ENCODE peak calls at places on chromosomes 13 and 19, in five cellular contexts. One of them, this sample, is unnamed.

GRCh38 chr19:56750658-56751057 is 79.1 kb upstream of the ZNF835 start:
- DNase-seq in HTR-8/SVneo: no peak
- DNase-seq in stimulated activated CD4-positive, alpha-beta T cell treated with anti-CD3 and anti-CD28 coated beads, Interleukin-4, amount 100 ng/mL, for 48 hours: no peak
- DNase-seq in progenitor cell of endocrine pancreas: no peak
- DNase-seq in stimulated activated effector memory CD8-positive, alpha-beta T cell treated with anti-CD3 and anti-CD28 coated beads, Interleukin-12 subunit alpha, Interleukin-12 subunit beta, amount 100 ng/mL, for 72 hours: no peak
- DNase-seq in this sample: no peak

GRCh38 chr13:44259045-44260042 is 114.3 kb upstream of the SERP2 start:
- DNase-seq in stimulated activated CD4-positive, alpha-beta T cell treated with anti-CD3 and anti-CD28 coated beads, Interleukin-4, amount 100 ng/mL, for 48 hours: peak
- DNase-seq in stimulated activated effector memory CD8-positive, alpha-beta T cell treated with anti-CD3 and anti-CD28 coated beads, Interleukin-12 subunit alpha, Interleukin-12 subunit beta, amount 100 ng/mL, for 72 hours: peak
- DNase-seq in HTR-8/SVneo: no peak
- DNase-seq in progenitor cell of endocrine pancreas: no peak
- DNase-seq in this sample: peak

GRCh38 chr19:16462757-16463250 is 9.0 kb downstream of the EPS15L1 start:
- DNase-seq in HTR-8/SVneo: no peak
- DNase-seq in progenitor cell of endocrine pancreas: no peak
- DNase-seq in stimulated activated effector memory CD8-positive, alpha-beta T cell treated with anti-CD3 and anti-CD28 coated beads, Interleukin-12 subunit alpha, Interleukin-12 subunit beta, amount 100 ng/mL, for 72 hours: no peak
- DNase-seq in stimulated activated CD4-positive, alpha-beta T cell treated with anti-CD3 and anti-CD28 coated beads, Interleukin-4, amount 100 ng/mL, for 48 hours: no peak
- DNase-seq in this sample: no peak

GRCh38 chr13:75876371-75877050 is 240.4 kb downstream of the LMO7 start:
- DNase-seq in stimulated activated CD4-positive, alpha-beta T cell treated with anti-CD3 and anti-CD28 coated beads, Interleukin-4, amount 100 ng/mL, for 48 hours: peak
- DNase-seq in HTR-8/SVneo: peak
- DNase-seq in stimulated activated effector memory CD8-positive, alpha-beta T cell treated with anti-CD3 and anti-CD28 coated beads, Interleukin-12 subunit alpha, Interleukin-12 subunit beta, amount 100 ng/mL, for 72 hours: peak
- DNase-seq in progenitor cell of endocrine pancreas: peak
- DNase-seq in this sample: peak

GRCh38 chr19:55526216-55527196 is 10.4 kb downstream of the SBK2 start:
- DNase-seq in stimulated activated effector memory CD8-positive, alpha-beta T cell treated with anti-CD3 and anti-CD28 coated beads, Interleukin-12 subunit alpha, Interleukin-12 subunit beta, amount 100 ng/mL, for 72 hours: no peak
- DNase-seq in stimulated activated CD4-positive, alpha-beta T cell treated with anti-CD3 and anti-CD28 coated beads, Interleukin-4, amount 100 ng/mL, for 48 hours: no peak
- DNase-seq in progenitor cell of endocrine pancreas: no peak
- DNase-seq in HTR-8/SVneo: no peak
- DNase-seq in this sample: no peak

GRCh38 chr13:95226476-95226875 is 74.8 kb downstream of the ABCC4 start:
- DNase-seq in progenitor cell of endocrine pancreas: no peak
- DNase-seq in HTR-8/SVneo: no peak
- DNase-seq in stimulated activated CD4-positive, alpha-beta T cell treated with anti-CD3 and anti-CD28 coated beads, Interleukin-4, amount 100 ng/mL, for 48 hours: no peak
- DNase-seq in stimulated activated effector memory CD8-positive, alpha-beta T cell treated with anti-CD3 and anti-CD28 coated beads, Interleukin-12 subunit alpha, Interleukin-12 subunit beta, amount 100 ng/mL, for 72 hours: no peak
- DNase-seq in this sample: peak

GRCh38 chr19:3129112-3129511 is 6.7 kb upstream of the GNA15 start:
- DNase-seq in HTR-8/SVneo: no peak
- DNase-seq in progenitor cell of endocrine pancreas: no peak
- DNase-seq in stimulated activated CD4-positive, alpha-beta T cell treated with anti-CD3 and anti-CD28 coated beads, Interleukin-4, amount 100 ng/mL, for 48 hours: no peak
- DNase-seq in stimulated activated effector memory CD8-positive, alpha-beta T cell treated with anti-CD3 and anti-CD28 coated beads, Interleukin-12 subunit alpha, Interleukin-12 subunit beta, amount 100 ng/mL, for 72 hours: no peak
- DNase-seq in this sample: no peak

GRCh38 chr19:30227661-30228112 is 144.5 kb upstream of the ZNF536 start:
- DNase-seq in stimulated activated effector memory CD8-positive, alpha-beta T cell treated with anti-CD3 and anti-CD28 coated beads, Interleukin-12 subunit alpha, Interleukin-12 subunit beta, amount 100 ng/mL, for 72 hours: peak
- DNase-seq in progenitor cell of endocrine pancreas: peak
- DNase-seq in HTR-8/SVneo: peak
- DNase-seq in stimulated activated CD4-positive, alpha-beta T cell treated with anti-CD3 and anti-CD28 coated beads, Interleukin-4, amount 100 ng/mL, for 48 hours: peak
- DNase-seq in this sample: peak

GRCh38 chr19:16039545-16039944 is 36.8 kb upstream of the TPM4 start:
- DNase-seq in HTR-8/SVneo: no peak
- DNase-seq in stimulated activated effector memory CD8-positive, alpha-beta T cell treated with anti-CD3 and anti-CD28 coated beads, Interleukin-12 subunit alpha, Interleukin-12 subunit beta, amount 100 ng/mL, for 72 hours: no peak
- DNase-seq in progenitor cell of endocrine pancreas: no peak
- DNase-seq in stimulated activated CD4-positive, alpha-beta T cell treated with anti-CD3 and anti-CD28 coated beads, Interleukin-4, amount 100 ng/mL, for 48 hours: no peak
- DNase-seq in this sample: no peak

GRCh38 chr13:19661561-19661960 is 28.1 kb downstream of the MPHOSPH8 start:
- DNase-seq in progenitor cell of endocrine pancreas: no peak
- DNase-seq in stimulated activated effector memory CD8-positive, alpha-beta T cell treated with anti-CD3 and anti-CD28 coated beads, Interleukin-12 subunit alpha, Interleukin-12 subunit beta, amount 100 ng/mL, for 72 hours: no peak
- DNase-seq in HTR-8/SVneo: no peak
- DNase-seq in stimulated activated CD4-positive, alpha-beta T cell treated with anti-CD3 and anti-CD28 coated beads, Interleukin-4, amount 100 ng/mL, for 48 hours: no peak
- DNase-seq in this sample: no peak

GRCh38 chr13:43229506-43229905 is 206.1 kb downstream of the DNAJC15 start:
- DNase-seq in progenitor cell of endocrine pancreas: no peak
- DNase-seq in stimulated activated CD4-positive, alpha-beta T cell treated with anti-CD3 and anti-CD28 coated beads, Interleukin-4, amount 100 ng/mL, for 48 hours: no peak
- DNase-seq in stimulated activated effector memory CD8-positive, alpha-beta T cell treated with anti-CD3 and anti-CD28 coated beads, Interleukin-12 subunit alpha, Interleukin-12 subunit beta, amount 100 ng/mL, for 72 hours: no peak
- DNase-seq in HTR-8/SVneo: no peak
- DNase-seq in this sample: no peak

GRCh38 chr19:13526552-13526951 is 20.3 kb upstream of the CACNA1A start:
- DNase-seq in progenitor cell of endocrine pancreas: no peak
- DNase-seq in HTR-8/SVneo: no peak
- DNase-seq in stimulated activated CD4-positive, alpha-beta T cell treated with anti-CD3 and anti-CD28 coated beads, Interleukin-4, amount 100 ng/mL, for 48 hours: peak
- DNase-seq in stimulated activated effector memory CD8-positive, alpha-beta T cell treated with anti-CD3 and anti-CD28 coated beads, Interleukin-12 subunit alpha, Interleukin-12 subunit beta, amount 100 ng/mL, for 72 hours: peak
- DNase-seq in this sample: peak

GRCh38 chr19:18461471-18461870 is 23.5 kb upstream of the ISYNA1 start:
- DNase-seq in stimulated activated CD4-positive, alpha-beta T cell treated with anti-CD3 and anti-CD28 coated beads, Interleukin-4, amount 100 ng/mL, for 48 hours: no peak
- DNase-seq in HTR-8/SVneo: no peak
- DNase-seq in progenitor cell of endocrine pancreas: no peak
- DNase-seq in stimulated activated effector memory CD8-positive, alpha-beta T cell treated with anti-CD3 and anti-CD28 coated beads, Interleukin-12 subunit alpha, Interleukin-12 subunit beta, amount 100 ng/mL, for 72 hours: no peak
- DNase-seq in this sample: no peak

GRCh38 chr13:64186503-64186902 is 2770.9 kb upstream of the PCDH20 start:
- DNase-seq in HTR-8/SVneo: no peak
- DNase-seq in stimulated activated effector memory CD8-positive, alpha-beta T cell treated with anti-CD3 and anti-CD28 coated beads, Interleukin-12 subunit alpha, Interleukin-12 subunit beta, amount 100 ng/mL, for 72 hours: no peak
- DNase-seq in stimulated activated CD4-positive, alpha-beta T cell treated with anti-CD3 and anti-CD28 coated beads, Interleukin-4, amount 100 ng/mL, for 48 hours: no peak
- DNase-seq in progenitor cell of endocrine pancreas: no peak
- DNase-seq in this sample: no peak

GRCh38 chr13:27110056-27110746 is 61.4 kb downstream of the USP12 start:
- DNase-seq in progenitor cell of endocrine pancreas: no peak
- DNase-seq in HTR-8/SVneo: no peak
- DNase-seq in stimulated activated effector memory CD8-positive, alpha-beta T cell treated with anti-CD3 and anti-CD28 coated beads, Interleukin-12 subunit alpha, Interleukin-12 subunit beta, amount 100 ng/mL, for 72 hours: no peak
- DNase-seq in stimulated activated CD4-positive, alpha-beta T cell treated with anti-CD3 and anti-CD28 coated beads, Interleukin-4, amount 100 ng/mL, for 48 hours: no peak
- DNase-seq in this sample: no peak

GRCh38 chr19:12723643-12724426 is at the start of gene TNPO2:
- DNase-seq in stimulated activated CD4-positive, alpha-beta T cell treated with anti-CD3 and anti-CD28 coated beads, Interleukin-4, amount 100 ng/mL, for 48 hours: peak
- DNase-seq in HTR-8/SVneo: peak
- DNase-seq in stimulated activated effector memory CD8-positive, alpha-beta T cell treated with anti-CD3 and anti-CD28 coated beads, Interleukin-12 subunit alpha, Interleukin-12 subunit beta, amount 100 ng/mL, for 72 hours: peak
- DNase-seq in progenitor cell of endocrine pancreas: peak
- DNase-seq in this sample: peak

GRCh38 chr19:16018106-16018755 is 58.1 kb upstream of the TPM4 start:
- DNase-seq in progenitor cell of endocrine pancreas: no peak
- DNase-seq in stimulated activated effector memory CD8-positive, alpha-beta T cell treated with anti-CD3 and anti-CD28 coated beads, Interleukin-12 subunit alpha, Interleukin-12 subunit beta, amount 100 ng/mL, for 72 hours: no peak
- DNase-seq in HTR-8/SVneo: no peak
- DNase-seq in stimulated activated CD4-positive, alpha-beta T cell treated with anti-CD3 and anti-CD28 coated beads, Interleukin-4, amount 100 ng/mL, for 48 hours: no peak
- DNase-seq in this sample: no peak

GRCh38 chr13:37870895-37871550 is 1.5 kb upstream of the TRPC4 start:
- DNase-seq in stimulated activated effector memory CD8-positive, alpha-beta T cell treated with anti-CD3 and anti-CD28 coated beads, Interleukin-12 subunit alpha, Interleukin-12 subunit beta, amount 100 ng/mL, for 72 hours: no peak
- DNase-seq in progenitor cell of endocrine pancreas: no peak
- DNase-seq in stimulated activated CD4-positive, alpha-beta T cell treated with anti-CD3 and anti-CD28 coated beads, Interleukin-4, amount 100 ng/mL, for 48 hours: no peak
- DNase-seq in HTR-8/SVneo: peak
- DNase-seq in this sample: no peak

GRCh38 chr13:51453308-51453958 is 597 bp upstream of the INTS6 start:
- DNase-seq in stimulated activated CD4-positive, alpha-beta T cell treated with anti-CD3 and anti-CD28 coated beads, Interleukin-4, amount 100 ng/mL, for 48 hours: peak
- DNase-seq in progenitor cell of endocrine pancreas: peak
- DNase-seq in HTR-8/SVneo: no peak
- DNase-seq in stimulated activated effector memory CD8-positive, alpha-beta T cell treated with anti-CD3 and anti-CD28 coated beads, Interleukin-12 subunit alpha, Interleukin-12 subunit beta, amount 100 ng/mL, for 72 hours: no peak
- DNase-seq in this sample: peak

GRCh38 chr13:53953205-53953604 is 924.6 kb downstream of the OLFM4 start:
- DNase-seq in stimulated activated effector memory CD8-positive, alpha-beta T cell treated with anti-CD3 and anti-CD28 coated beads, Interleukin-12 subunit alpha, Interleukin-12 subunit beta, amount 100 ng/mL, for 72 hours: no peak
- DNase-seq in progenitor cell of endocrine pancreas: no peak
- DNase-seq in HTR-8/SVneo: no peak
- DNase-seq in stimulated activated CD4-positive, alpha-beta T cell treated with anti-CD3 and anti-CD28 coated beads, Interleukin-4, amount 100 ng/mL, for 48 hours: no peak
- DNase-seq in this sample: no peak

GRCh38 chr13:50230365-50230978 is 215.2 kb downstream of the KCNRG start:
- DNase-seq in HTR-8/SVneo: no peak
- DNase-seq in stimulated activated CD4-positive, alpha-beta T cell treated with anti-CD3 and anti-CD28 coated beads, Interleukin-4, amount 100 ng/mL, for 48 hours: no peak
- DNase-seq in stimulated activated effector memory CD8-positive, alpha-beta T cell treated with anti-CD3 and anti-CD28 coated beads, Interleukin-12 subunit alpha, Interleukin-12 subunit beta, amount 100 ng/mL, for 72 hours: no peak
- DNase-seq in progenitor cell of endocrine pancreas: no peak
- DNase-seq in this sample: no peak

GRCh38 chr13:106087201-106087600 is 448.3 kb downstream of the EFNB2 start:
- DNase-seq in stimulated activated effector memory CD8-positive, alpha-beta T cell treated with anti-CD3 and anti-CD28 coated beads, Interleukin-12 subunit alpha, Interleukin-12 subunit beta, amount 100 ng/mL, for 72 hours: no peak
- DNase-seq in progenitor cell of endocrine pancreas: no peak
- DNase-seq in stimulated activated CD4-positive, alpha-beta T cell treated with anti-CD3 and anti-CD28 coated beads, Interleukin-4, amount 100 ng/mL, for 48 hours: no peak
- DNase-seq in HTR-8/SVneo: no peak
- DNase-seq in this sample: no peak

GRCh38 chr19:4740092-4740491 is 16.4 kb upstream of the DPP9 start:
- DNase-seq in HTR-8/SVneo: no peak
- DNase-seq in stimulated activated effector memory CD8-positive, alpha-beta T cell treated with anti-CD3 and anti-CD28 coated beads, Interleukin-12 subunit alpha, Interleukin-12 subunit beta, amount 100 ng/mL, for 72 hours: no peak
- DNase-seq in stimulated activated CD4-positive, alpha-beta T cell treated with anti-CD3 and anti-CD28 coated beads, Interleukin-4, amount 100 ng/mL, for 48 hours: no peak
- DNase-seq in progenitor cell of endocrine pancreas: no peak
- DNase-seq in this sample: no peak

GRCh38 chr19:42115219-42115618 is 17.0 kb downstream of the POU2F2 start:
- DNase-seq in stimulated activated CD4-positive, alpha-beta T cell treated with anti-CD3 and anti-CD28 coated beads, Interleukin-4, amount 100 ng/mL, for 48 hours: no peak
- DNase-seq in HTR-8/SVneo: no peak
- DNase-seq in stimulated activated effector memory CD8-positive, alpha-beta T cell treated with anti-CD3 and anti-CD28 coated beads, Interleukin-12 subunit alpha, Interleukin-12 subunit beta, amount 100 ng/mL, for 72 hours: no peak
- DNase-seq in progenitor cell of endocrine pancreas: no peak
- DNase-seq in this sample: no peak

GRCh38 chr19:44607049-44607448 is 6.3 kb upstream of the IGSF23 start:
- DNase-seq in HTR-8/SVneo: no peak
- DNase-seq in progenitor cell of endocrine pancreas: no peak
- DNase-seq in stimulated activated effector memory CD8-positive, alpha-beta T cell treated with anti-CD3 and anti-CD28 coated beads, Interleukin-12 subunit alpha, Interleukin-12 subunit beta, amount 100 ng/mL, for 72 hours: no peak
- DNase-seq in stimulated activated CD4-positive, alpha-beta T cell treated with anti-CD3 and anti-CD28 coated beads, Interleukin-4, amount 100 ng/mL, for 48 hours: no peak
- DNase-seq in this sample: no peak

GRCh38 chr19:17755977-17756670 is 4.8 kb downstream of the FCHO1 start:
- DNase-seq in stimulated activated CD4-positive, alpha-beta T cell treated with anti-CD3 and anti-CD28 coated beads, Interleukin-4, amount 100 ng/mL, for 48 hours: no peak
- DNase-seq in stimulated activated effector memory CD8-positive, alpha-beta T cell treated with anti-CD3 and anti-CD28 coated beads, Interleukin-12 subunit alpha, Interleukin-12 subunit beta, amount 100 ng/mL, for 72 hours: no peak
- DNase-seq in progenitor cell of endocrine pancreas: peak
- DNase-seq in HTR-8/SVneo: no peak
- DNase-seq in this sample: peak

GRCh38 chr13:97000295-97000925 is 6.1 kb upstream of the OXGR1 start:
- DNase-seq in stimulated activated CD4-positive, alpha-beta T cell treated with anti-CD3 and anti-CD28 coated beads, Interleukin-4, amount 100 ng/mL, for 48 hours: no peak
- DNase-seq in HTR-8/SVneo: no peak
- DNase-seq in progenitor cell of endocrine pancreas: no peak
- DNase-seq in stimulated activated effector memory CD8-positive, alpha-beta T cell treated with anti-CD3 and anti-CD28 coated beads, Interleukin-12 subunit alpha, Interleukin-12 subunit beta, amount 100 ng/mL, for 72 hours: no peak
- DNase-seq in this sample: no peak

GRCh38 chr13:79647518-79647917 is 166.6 kb downstream of the NDFIP2 start:
- DNase-seq in HTR-8/SVneo: no peak
- DNase-seq in stimulated activated effector memory CD8-positive, alpha-beta T cell treated with anti-CD3 and anti-CD28 coated beads, Interleukin-12 subunit alpha, Interleukin-12 subunit beta, amount 100 ng/mL, for 72 hours: no peak
- DNase-seq in stimulated activated CD4-positive, alpha-beta T cell treated with anti-CD3 and anti-CD28 coated beads, Interleukin-4, amount 100 ng/mL, for 48 hours: no peak
- DNase-seq in progenitor cell of endocrine pancreas: no peak
- DNase-seq in this sample: no peak

GRCh38 chr13:100131863-100132574 is 43.1 kb downstream of the PCCA start:
- DNase-seq in stimulated activated CD4-positive, alpha-beta T cell treated with anti-CD3 and anti-CD28 coated beads, Interleukin-4, amount 100 ng/mL, for 48 hours: no peak
- DNase-seq in progenitor cell of endocrine pancreas: no peak
- DNase-seq in HTR-8/SVneo: peak
- DNase-seq in stimulated activated effector memory CD8-positive, alpha-beta T cell treated with anti-CD3 and anti-CD28 coated beads, Interleukin-12 subunit alpha, Interleukin-12 subunit beta, amount 100 ng/mL, for 72 hours: peak
- DNase-seq in this sample: peak

GRCh38 chr13:33275916-33276315 is 9.6 kb downstream of the STARD13 start:
- DNase-seq in stimulated activated CD4-positive, alpha-beta T cell treated with anti-CD3 and anti-CD28 coated beads, Interleukin-4, amount 100 ng/mL, for 48 hours: no peak
- DNase-seq in stimulated activated effector memory CD8-positive, alpha-beta T cell treated with anti-CD3 and anti-CD28 coated beads, Interleukin-12 subunit alpha, Interleukin-12 subunit beta, amount 100 ng/mL, for 72 hours: no peak
- DNase-seq in progenitor cell of endocrine pancreas: no peak
- DNase-seq in HTR-8/SVneo: no peak
- DNase-seq in this sample: no peak

GRCh38 chr13:44237276-44237767 is 136.3 kb upstream of the SERP2 start:
- DNase-seq in stimulated activated CD4-positive, alpha-beta T cell treated with anti-CD3 and anti-CD28 coated beads, Interleukin-4, amount 100 ng/mL, for 48 hours: no peak
- DNase-seq in HTR-8/SVneo: peak
- DNase-seq in stimulated activated effector memory CD8-positive, alpha-beta T cell treated with anti-CD3 and anti-CD28 coated beads, Interleukin-12 subunit alpha, Interleukin-12 subunit beta, amount 100 ng/mL, for 72 hours: no peak
- DNase-seq in progenitor cell of endocrine pancreas: no peak
- DNase-seq in this sample: no peak

This sample was measured in K562.